ENCODE peak calls at places on chromosomes 5 and 9, in seven cellular contexts. I, E, C, G, W, L and M are unnamed samples.

GRCh38 chr5:179298181-179298993 is 46.9 kb downstream of the ADAMTS2 start:
- DNase-seq in I (no peak), E (no peak), C (no peak), G (no peak), W (no peak), L (no peak), M (no peak)

GRCh38 chr9:4289411-4290380 is 10.2 kb downstream of the GLIS3 start:
- DNase-seq in I (no peak), E (peak; percentile 17), C (no peak), G (no peak), W (no peak), L (no peak), M (no peak)

GRCh38 chr9:101434990-101435389 is 584 bp downstream of the ALDOB start:
- DNase-seq in I (no peak), E (no peak), C (no peak), G (no peak), W (no peak), L (no peak), M (no peak)

GRCh38 chr9:35814106-35814840 is 569 bp downstream of the HINT2 start:
- DNase-seq in I (peak; percentile 50), E (no peak), C (no peak), G (no peak), W (no peak), L (peak; percentile 35), M (no peak)

GRCh38 chr5:27548415-27548814 is 510.0 kb upstream of the CDH9 start:
- DNase-seq in I (no peak), E (no peak), C (no peak), G (no peak), W (no peak), L (no peak), M (no peak)

GRCh38 chr5:123511290-123511647 is 708 bp upstream of the CSNK1G3 start:
- DNase-seq in I (peak; percentile 69), E (no peak), C (no peak), G (no peak), W (no peak), L (no peak), M (no peak)

GRCh38 chr9:77997611-77998349 is 33.8 kb downstream of the GNAQ start:
- DNase-seq in I (no peak), E (peak; percentile 71), C (no peak), G (peak; percentile 86), W (no peak), L (no peak), M (no peak)

GRCh38 chr5:155293605-155294178 is 280.1 kb downstream of the KIF4B start:
- DNase-seq in I (no peak), E (no peak), C (no peak), G (no peak), W (no peak), L (no peak), M (no peak)

GRCh38 chr5:149149942-149150341 is 8.6 kb downstream of the ABLIM3 start:
- DNase-seq in I (no peak), E (no peak), C (no peak), G (no peak), W (no peak), L (no peak), M (no peak)

GRCh38 chr5:35651002-35651756 is 33.5 kb downstream of the SPEF2 start:
- DNase-seq in I (peak; percentile 10), E (peak; percentile 16), C (peak; percentile 41), G (no peak), W (peak; percentile 37), L (peak; percentile 12), M (no peak)

GRCh38 chr9:31542384-31543055 is 841.9 kb upstream of the ACO1 start:
- DNase-seq in I (peak; percentile 48), E (peak; percentile 20), C (peak; percentile 2), G (no peak), W (no peak), L (no peak), M (no peak)

GRCh38 chr9:124122813-124123462 is 111.4 kb downstream of the LHX2 start:
- DNase-seq in I (peak; percentile 70), E (no peak), C (no peak), G (no peak), W (no peak), L (no peak), M (no peak)

GRCh38 chr9:69964446-69964845 is 79.2 kb upstream of the MAMDC2 start:
- DNase-seq in I (no peak), E (no peak), C (no peak), G (no peak), W (no peak), L (no peak), M (no peak)

GRCh38 chr9:4750021-4750673 is 9.1 kb upstream of the AK3 start:
- DNase-seq in I (peak; percentile 70), E (no peak), C (no peak), G (no peak), W (no peak), L (peak; percentile 55), M (no peak)

GRCh38 chr5:18566671-18567070 is 932.4 kb downstream of the TAF11L14 start:
- DNase-seq in I (no peak), E (no peak), C (no peak), G (no peak), W (no peak), L (no peak), M (no peak)

GRCh38 chr9:127878001-127878651 is 651 bp upstream of the AK1 start:
- DNase-seq in I (no peak), E (no peak), C (no peak), G (no peak), W (no peak), L (no peak), M (no peak)

GRCh38 chr5:134410822-134411221 is 859 bp downstream of the CDKN2AIPNL start:
- DNase-seq in I (no peak), E (no peak), C (no peak), G (no peak), W (no peak), L (no peak), M (no peak)

GRCh38 chr5:168553377-168554130 is 24.4 kb downstream of the FBLL1 start:
- DNase-seq in I (no peak), E (no peak), C (no peak), G (no peak), W (no peak), L (no peak), M (no peak)

GRCh38 chr5:95759634-95760033 is 28.5 kb downstream of the RHOBTB3 start:
- DNase-seq in I (peak; percentile 38), E (no peak), C (no peak), G (no peak), W (no peak), L (no peak), M (no peak)

GRCh38 chr9:111037744-111038335 is 430 bp downstream of the LPAR1 start:
- DNase-seq in I (peak; percentile 25), E (no peak), C (no peak), G (peak; percentile 88), W (no peak), L (no peak), M (no peak)

GRCh38 chr5:1380011-1380817 is 35.3 kb upstream of the CLPTM1L start:
- DNase-seq in I (peak; percentile 33), E (no peak), C (peak; percentile 49), G (no peak), W (peak; percentile 45), L (peak; percentile 45), M (no peak)

GRCh38 chr5:143557061-143557818 is 153.8 kb upstream of the NR3C1 start:
- DNase-seq in I (peak; percentile 88), E (no peak), C (no peak), G (no peak), W (no peak), L (no peak), M (no peak)

GRCh38 chr5:82314964-82315728 is 37.0 kb upstream of the RPS23 start:
- DNase-seq in I (peak; percentile 52), E (no peak), C (no peak), G (no peak), W (no peak), L (peak; percentile 69), M (no peak)

GRCh38 chr9:87554976-87555375 is 57.3 kb downstream of the DAPK1 start:
- DNase-seq in I (no peak), E (no peak), C (no peak), G (no peak), W (no peak), L (no peak), M (no peak)

GRCh38 chr5:141077826-141078225 is 16.6 kb upstream of the PCDHB2 start:
- DNase-seq in I (no peak), E (no peak), C (no peak), G (no peak), W (no peak), L (no peak), M (no peak)

GRCh38 chr5:55173696-55174101 is 722 bp upstream of the CDC20B start:
- DNase-seq in I (no peak), E (no peak), C (no peak), G (no peak), W (no peak), L (no peak), M (no peak)

GRCh38 chr5:40674661-40675235 is 5.0 kb upstream of the PTGER4 start:
- DNase-seq in I (no peak), E (no peak), C (no peak), G (no peak), W (no peak), L (no peak), M (no peak)

GRCh38 chr5:134735243-134735642 is 3.1 kb upstream of the CAMLG start:
- DNase-seq in I (no peak), E (no peak), C (no peak), G (no peak), W (no peak), L (no peak), M (no peak)

GRCh38 chr9:6440405-6440804 is 27.4 kb downstream of the UHRF2 start:
- DNase-seq in I (no peak), E (no peak), C (no peak), G (no peak), W (no peak), L (no peak), M (no peak)